ENCODE peak calls at places on chromosome 7, in seven cellular contexts. F is A549, W is ovary, X is transverse colon, K is K562, R is sigmoid colon, E is upper lobe of left lung. Y is an unnamed sample.
A peak's percentile ranks its signal among the peaks of the same experiment; 100 is the strongest.

GRCh38 chr7:28389504-28390385 is 22.6 kb upstream of the CREB5 start:
- DNase-seq in F (peak; percentile 65), W (no peak), X (no peak), K (peak; percentile 52), R (no peak), E (no peak), Y (peak; percentile 65)

GRCh38 chr7:42161723-42162122 is 75.3 kb downstream of the GLI3 start:
- DNase-seq in F (no peak), W (no peak), X (no peak), K (no peak), R (no peak), E (no peak), Y (no peak)

GRCh38 chr7:96167424-96167823 is 154.5 kb downstream of the SLC25A13 start:
- DNase-seq in F (no peak), W (no peak), X (no peak), K (no peak), R (no peak), E (no peak), Y (no peak)

GRCh38 chr7:148567524-148567923 is 23.0 kb upstream of the C7orf33 start:
- DNase-seq in F (no peak), W (no peak), X (no peak), K (no peak), R (no peak), E (no peak), Y (no peak)

GRCh38 chr7:43164757-43165156 is 52.3 kb downstream of the HECW1 start:
- DNase-seq in F (peak; percentile 52), W (no peak), X (no peak), K (no peak), R (no peak), E (no peak), Y (no peak)

GRCh38 chr7:155885162-155886160 is 73.2 kb upstream of the SHH start:
- DNase-seq in F (peak; percentile 53), W (peak; percentile 21), X (no peak), K (no peak), R (peak; percentile 44), E (no peak), Y (no peak)

GRCh38 chr7:1060315-1061080 is 16.2 kb downstream of the GPR146 start:
- DNase-seq in F (no peak), W (no peak), X (no peak), K (no peak), R (no peak), E (peak; percentile 83), Y (no peak)

GRCh38 chr7:110863258-110863657 is 227.7 kb upstream of the LRRN3 start:
- DNase-seq in F (no peak), W (no peak), X (no peak), K (no peak), R (no peak), E (no peak), Y (no peak)

GRCh38 chr7:14133752-14134151 is 144.3 kb upstream of the ETV1 start:
- DNase-seq in F (no peak), W (no peak), X (no peak), K (no peak), R (no peak), E (no peak), Y (no peak)

GRCh38 chr7:79988642-79989041 is 146.0 kb upstream of the GNAI1 start:
- DNase-seq in F (no peak), W (no peak), X (no peak), K (no peak), R (no peak), E (no peak), Y (no peak)

GRCh38 chr7:114650491-114650890 is 235.9 kb downstream of the FOXP2 start:
- DNase-seq in F (no peak), W (no peak), X (no peak), K (no peak), R (no peak), E (no peak), Y (no peak)

GRCh38 chr7:28346972-28347371 is 65.3 kb upstream of the CREB5 start:
- DNase-seq in F (no peak), W (no peak), X (no peak), K (no peak), R (no peak), E (no peak), Y (no peak)

GRCh38 chr7:22980422-22980821 is 33.5 kb downstream of the HYCC1 start:
- DNase-seq in F (no peak), W (no peak), X (no peak), K (no peak), R (no peak), E (no peak), Y (no peak)

GRCh38 chr7:99254390-99254789 is 18.2 kb upstream of the MYH16 start:
- DNase-seq in F (no peak), W (no peak), X (no peak), K (no peak), R (no peak), E (no peak), Y (no peak)

GRCh38 chr7:158270856-158271413 is 316.7 kb downstream of the PTPRN2 start:
- DNase-seq in F (no peak), W (no peak), X (no peak), K (no peak), R (peak; percentile 55), E (no peak), Y (no peak)

GRCh38 chr7:55572378-55573233 is at the start of gene VOPP1:
- DNase-seq in F (peak; percentile 58), W (peak; percentile 82), X (peak; percentile 70), K (peak; percentile 81), R (peak; percentile 73), E (peak; percentile 95), Y (peak; percentile 20)

GRCh38 chr7:55575098-55575497 is 2.8 kb upstream of the VOPP1 start:
- DNase-seq in F (no peak), W (no peak), X (no peak), K (no peak), R (no peak), E (no peak), Y (no peak)

GRCh38 chr7:55574062-55574717 is 1.9 kb upstream of the VOPP1 start:
- DNase-seq in F (no peak), W (no peak), X (no peak), K (no peak), R (no peak), E (no peak), Y (no peak)

GRCh38 chr7:55573234-55573504 is 867 bp upstream of the VOPP1 start:
- DNase-seq in F (no peak), W (no peak), X (no peak), K (no peak), R (no peak), E (no peak), Y (no peak)

GRCh38 chr7:55573526-55573925 is 1.2 kb upstream of the VOPP1 start:
- DNase-seq in F (no peak), W (no peak), X (no peak), K (no peak), R (no peak), E (no peak), Y (no peak)
- H3K4me3 ChIP-seq in F (no peak overlapping the region), W (no peak overlapping the region), X (no peak overlapping the region), K (no peak overlapping the region), R (no peak overlapping the region), E (no peak overlapping the region), Y (no peak overlapping the region)

GRCh38 chr7:44465490-44465889 is 25.0 kb downstream of the NUDCD3 start:
- DNase-seq in F (no peak), W (no peak), X (no peak), K (no peak), R (no peak), E (no peak), Y (no peak)

GRCh38 chr7:44455155-44455554 is 35.3 kb downstream of the NUDCD3 start:
- DNase-seq in F (no peak), W (no peak), X (no peak), K (no peak), R (no peak), E (no peak), Y (no peak)

GRCh38 chr7:44463169-44463808 is 27.2 kb downstream of the NUDCD3 start:
- DNase-seq in F (peak; percentile 16), W (no peak), X (no peak), K (peak; percentile 8), R (no peak), E (no peak), Y (no peak)

GRCh38 chr7:44461387-44461786 is 29.1 kb downstream of the NUDCD3 start:
- DNase-seq in F (no peak), W (no peak), X (no peak), K (no peak), R (no peak), E (no peak), Y (no peak)

GRCh38 chr7:44460325-44460724 is 30.1 kb downstream of the NUDCD3 start:
- DNase-seq in F (no peak), W (no peak), X (peak; percentile 19), K (no peak), R (no peak), E (no peak), Y (no peak)
- TF ChIP-seq EP300 in F (no peak), W (no peak), X (no peak), K (no peak), R (no peak), E (no peak), Y (no peak)

DNA sequence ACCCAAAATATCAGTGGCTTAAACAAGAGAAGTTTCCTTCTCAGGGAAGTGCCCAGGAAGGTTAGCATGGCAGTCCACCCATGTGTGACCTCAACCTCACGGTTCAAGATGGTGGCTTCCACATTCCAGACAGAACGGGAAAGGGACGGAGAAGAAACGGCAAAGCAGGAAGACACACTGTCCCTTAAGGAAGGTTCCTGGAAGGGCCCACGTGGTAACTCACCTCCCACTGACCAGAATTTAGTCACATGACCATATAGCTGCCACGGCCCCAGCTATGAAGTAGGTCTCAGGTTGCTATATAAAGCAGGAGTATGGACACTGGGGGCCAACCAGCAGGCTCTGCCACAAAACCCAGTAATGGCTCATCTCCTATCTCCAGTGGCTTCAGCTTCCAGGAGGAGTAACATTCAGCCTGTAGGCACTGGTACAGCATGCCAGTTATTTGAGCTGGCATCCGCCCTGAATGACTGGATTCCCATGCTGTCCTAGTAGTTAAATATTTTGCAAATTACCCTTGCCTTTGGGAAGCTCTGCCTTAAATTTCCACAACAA is 278.5 kb upstream of the KLF14 start:
- DNase-seq in F (no peak), W (no peak), X (no peak), K (peak; percentile 45), R (no peak), E (no peak), Y (no peak)
- TF ChIP-seq POLR2A in F (no peak), W (no peak), X (no peak), K (no peak), R (no peak), E (no peak), Y (no peak)

DNA sequence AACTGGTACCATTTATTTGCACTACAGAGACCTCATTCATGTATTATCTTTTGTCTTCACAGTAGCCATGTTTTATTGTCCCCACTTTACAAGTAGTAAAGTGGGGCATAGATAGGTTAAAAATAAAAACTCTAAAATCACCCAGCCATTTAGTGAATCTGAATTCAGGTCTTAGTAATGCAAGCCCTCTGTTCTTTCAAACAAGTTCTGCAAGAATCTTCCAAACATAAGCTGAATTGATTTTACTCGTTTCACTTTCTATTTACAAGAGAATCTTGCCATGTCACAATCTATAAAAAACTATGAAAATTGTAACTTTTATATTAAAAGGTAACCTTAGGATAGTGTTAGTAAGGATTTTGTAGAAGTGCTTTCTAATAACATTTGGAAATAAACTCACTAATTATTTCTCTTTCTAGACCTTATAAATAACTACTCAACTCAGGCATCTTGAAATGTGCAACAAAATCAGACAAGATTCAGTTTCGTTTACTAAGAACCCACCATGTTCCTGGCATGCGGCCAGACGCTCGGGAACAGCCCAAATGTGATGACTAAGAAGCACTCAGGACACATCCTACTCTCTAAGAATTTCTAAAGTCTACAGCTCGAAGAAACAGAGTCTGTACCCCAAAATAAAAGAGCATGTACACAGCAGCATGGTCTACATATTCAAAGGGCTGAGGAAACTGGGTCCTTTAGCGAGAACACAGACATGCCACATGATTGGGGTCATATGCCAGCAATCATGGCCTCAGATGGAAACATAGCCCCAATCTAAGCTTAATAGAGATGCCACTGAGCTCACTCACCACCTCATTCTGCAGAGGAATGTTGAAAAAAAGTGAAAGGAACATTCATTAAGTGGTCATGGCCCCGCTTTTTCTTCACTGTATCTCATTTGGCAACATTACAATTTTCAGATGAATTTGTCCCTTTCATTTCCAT is 167.6 kb downstream of the AMPH start:
- DNase-seq in F (peak; percentile 7), W (no peak), X (peak; percentile 51), K (peak; percentile 24), R (peak; percentile 73), E (no peak), Y (peak; percentile 52)
- H3K4me3 ChIP-seq in F (no peak overlapping the region), W (no peak overlapping the region), X (no peak overlapping the region), K (no peak overlapping the region), R (no peak overlapping the region), E (no peak overlapping the region), Y (no peak overlapping the region)